ENCODE peak calls at places on chromosome 22, in four cellular contexts. D is GM23338, O is NCI-H146, F is fibroblast of lung. Z is an unnamed sample.
A peak's percentile ranks its signal among the peaks of the same experiment; 100 is the strongest.

GRCh38 chr22:39928556-39929401 is 27.9 kb downstream of the GRAP2 start:
- DNase-seq in D (no peak), O (no peak), F (no peak), Z (no peak)

GRCh38 chr22:29314537-29315285 is 786 bp downstream of the RASL10A start:
- DNase-seq in D (peak; percentile 64), O (peak; percentile 19), F (no peak), Z (peak; percentile 62)

GRCh38 chr22:48483764-48484528 is 1343.7 kb downstream of the BRD1 start:
- DNase-seq in D (no peak), O (no peak), F (no peak), Z (no peak)

GRCh38 chr22:41687901-41688364 is 734 bp downstream of the SNU13 start:
- DNase-seq in D (peak; percentile 63), O (peak; percentile 13), F (peak; percentile 22), Z (peak; percentile 65)

GRCh38 chr22:21009638-21010425 is 5.1 kb upstream of the P2RX6 start:
- DNase-seq in D (peak; percentile 83), O (no peak), F (peak; percentile 48), Z (no peak)

GRCh38 chr22:36901411-36902142 is 11.9 kb upstream of the CSF2RB start:
- DNase-seq in D (no peak), O (no peak), F (no peak), Z (no peak)

GRCh38 chr22:31122532-31123291 is at the start of gene INPP5J:
- DNase-seq in D (peak; percentile 80), O (peak; percentile 72), F (peak; percentile 57), Z (peak; percentile 97)

GRCh38 chr22:45254789-45255261 is 14.1 kb upstream of the KIAA0930 start:
- DNase-seq in D (no peak), O (no peak), F (peak; percentile 47), Z (no peak)

GRCh38 chr22:24104307-24105017 is 76.8 kb upstream of the SUSD2 start:
- DNase-seq in D (no peak), O (no peak), F (no peak), Z (no peak)

GRCh38 chr22:47327241-47327640 is 564.8 kb downstream of the TBC1D22A start:
- DNase-seq in D (no peak), O (no peak), F (no peak), Z (no peak)

GRCh38 chr22:29003552-29003951 is 58.1 kb downstream of the C22orf31 start:
- DNase-seq in D (no peak), O (no peak), F (no peak), Z (no peak)

GRCh38 chr22:19871845-19872778 is 17.4 kb upstream of the GNB1L start:
- DNase-seq in D (no peak), O (no peak), F (no peak), Z (no peak)

GRCh38 chr22:33570110-33570509 is 350.2 kb downstream of the LARGE1 start:
- DNase-seq in D (peak; percentile 17), O (no peak), F (no peak), Z (no peak)

GRCh38 chr22:23478175-23478574 is 101.9 kb downstream of the IGLL1 start:
- DNase-seq in D (no peak), O (peak; percentile 8), F (peak; percentile 0), Z (peak; percentile 65)

GRCh38 chr22:24165673-24166072 is 15.6 kb upstream of the SUSD2 start:
- DNase-seq in D (no peak), O (no peak), F (peak; percentile 34), Z (peak; percentile 81)

Z was measured in NCI-H69.